ENCODE peak calls at places on chromosomes 6 and 20, in seven cellular contexts. M is CD4-positive, alpha-beta T cell; V is fibroblast of mammary gland; Q is breast epithelium; R is prostate gland; S is GM12865; D is WTC11. K is an unnamed sample.

GRCh38 chr6:151009576-151009975 is 144.1 kb downstream of the MTHFD1L start:
- DNase-seq in S (no peak), M (no peak), Q (no peak), D (peak; percentile 27), R (no peak), V (no peak), K (no peak)

GRCh38 chr6:13641315-13641714 is 26.2 kb downstream of the NOL7 start:
- DNase-seq in R (no peak), S (no peak), M (no peak), V (peak; percentile 5), D (no peak), Q (no peak), K (no peak)

GRCh38 chr6:108782231-108783041 is 65.8 kb upstream of the ARMC2 start:
- DNase-seq in D (peak; percentile 87), R (peak; percentile 90), S (peak; percentile 78), Q (peak; percentile 84), M (peak; percentile 71), V (peak; percentile 87), K (peak; percentile 92)

GRCh38 chr6:151112130-151112529 is 127.6 kb upstream of the AKAP12 start:
- DNase-seq in M (no peak), V (no peak), Q (no peak), D (no peak), S (no peak), R (no peak), K (no peak)

GRCh38 chr20:36642136-36642535 is 3.9 kb downstream of the SLA2 start:
- DNase-seq in M (no peak), V (no peak), S (no peak), D (no peak), R (no peak), Q (no peak), K (no peak)

GRCh38 chr20:18466574-18466893 is 296 bp downstream of the DZANK1 start:
- DNase-seq in Q (no peak), V (no peak), R (no peak), D (no peak), S (no peak), M (no peak), K (no peak)

GRCh38 chr6:125104425-125104824 is 49.1 kb upstream of the TPD52L1 start:
- DNase-seq in V (peak; percentile 40), M (no peak), D (no peak), R (peak; percentile 12), S (no peak), Q (no peak), K (no peak)

GRCh38 chr6:101391772-101392560 is 1.5 kb upstream of the GRIK2 start:
- DNase-seq in M (no peak), R (no peak), V (peak; percentile 29), Q (no peak), D (peak; percentile 15), S (no peak), K (peak; percentile 26)

GRCh38 chr6:24766685-24767462 is 7.9 kb upstream of the GMNN start:
- DNase-seq in Q (no peak), M (no peak), D (no peak), S (peak; percentile 46), R (no peak), V (peak; percentile 56), K (peak; percentile 45)

GRCh38 chr6:117677553-117678131 is 2.4 kb downstream of the NUS1 start:
- DNase-seq in Q (no peak), M (no peak), V (peak; percentile 89), D (no peak), R (no peak), S (no peak), K (peak; percentile 50)

GRCh38 chr6:76774750-76775396 is 688.4 kb downstream of the HTR1B start:
- DNase-seq in D (no peak), S (no peak), V (no peak), M (no peak), Q (no peak), R (no peak), K (no peak)

GRCh38 chr6:16950825-16951495 is 150.9 kb upstream of the STMND1 start:
- DNase-seq in Q (no peak), S (no peak), R (no peak), V (no peak), M (no peak), D (no peak), K (no peak)

GRCh38 chr6:112912351-112913101 is 565.4 kb downstream of the RFPL4B start:
- DNase-seq in V (no peak), R (no peak), S (no peak), Q (no peak), D (no peak), M (no peak), K (no peak)

GRCh38 chr20:32993484-32994050 is 10.7 kb downstream of the SUN5 start:
- DNase-seq in V (no peak), D (no peak), M (no peak), R (no peak), Q (no peak), S (no peak), K (no peak)

GRCh38 chr6:46233131-46233530 is 62.4 kb upstream of the ENPP5 start:
- DNase-seq in M (no peak), S (no peak), R (no peak), Q (no peak), V (no peak), D (no peak), K (no peak)

GRCh38 chr20:15763344-15763743 is 809.9 kb downstream of the KIF16B start:
- DNase-seq in S (no peak), R (no peak), M (no peak), V (no peak), Q (no peak), D (no peak), K (no peak)

GRCh38 chr6:122833229-122833556 is 44.1 kb downstream of the SMPDL3A start:
- DNase-seq in M (no peak), S (no peak), V (no peak), R (no peak), Q (no peak), D (no peak), K (no peak)

GRCh38 chr6:124968401-124968800 is 6.2 kb downstream of the RNF217 start:
- DNase-seq in M (no peak), R (no peak), V (no peak), D (no peak), S (no peak), Q (no peak), K (no peak)

GRCh38 chr20:4160761-4161305 is 145.5 kb upstream of the RNF24 start:
- DNase-seq in R (no peak), S (no peak), Q (no peak), M (no peak), V (peak; percentile 37), D (peak; percentile 30), K (peak; percentile 77)

GRCh38 chr20:48607544-48607865 is 220.3 kb downstream of the PREX1 start:
- DNase-seq in S (no peak), M (no peak), Q (no peak), V (no peak), R (no peak), D (no peak), K (no peak)

GRCh38 chr6:26022166-26022510 is 59.5 kb downstream of the TRIM38 start:
- DNase-seq in R (peak; percentile 50), D (no peak), Q (peak; percentile 63), V (peak; percentile 86), M (no peak), S (peak; percentile 89), K (peak; percentile 73)

GRCh38 chr6:144262470-144263369 is 22.4 kb upstream of the UTRN start:
- DNase-seq in D (peak; percentile 40), S (no peak), M (no peak), Q (no peak), V (no peak), R (no peak), K (peak; percentile 23)

GRCh38 chr20:51386586-51386985 is 155.9 kb downstream of the NFATC2 start:
- DNase-seq in R (no peak), D (no peak), S (no peak), M (no peak), V (no peak), Q (no peak), K (no peak)

GRCh38 chr20:20465259-20465658 is 97.4 kb downstream of the INSM1 start:
- DNase-seq in D (peak; percentile 42), M (no peak), S (no peak), Q (no peak), V (peak; percentile 28), R (no peak), K (no peak)
- TF ChIP-seq CTCF in D (peak; percentile 37), M (no peak), S (peak; percentile 5), Q (no peak), V (peak; percentile 57), R (no peak), K (no peak)

DNA sequence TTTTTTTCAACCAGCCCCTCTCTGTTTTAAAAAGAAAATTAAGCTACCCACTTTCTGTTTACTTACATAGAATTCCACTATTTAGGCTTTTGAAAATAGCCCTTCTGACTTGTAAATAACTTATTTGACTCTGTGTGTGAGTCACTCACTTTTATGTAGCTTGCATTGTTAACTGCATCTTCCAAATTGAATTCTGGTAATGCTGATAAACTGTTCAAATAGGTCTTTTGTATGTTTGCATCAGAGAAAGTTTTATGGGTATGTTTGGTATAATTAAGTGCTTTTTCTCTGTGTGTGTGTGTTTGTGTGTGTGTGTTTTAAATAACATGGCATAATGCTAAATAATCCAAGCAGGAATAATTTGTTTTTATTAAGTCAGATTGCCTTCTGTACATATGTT is 360.1 kb downstream of the PLCB1 start:
- DNase-seq in S (no peak), R (no peak), M (no peak), V (no peak), D (no peak), Q (no peak), K (no peak)
- TF ChIP-seq CTCF in S (no peak), R (no peak), M (no peak), V (no peak), D (no peak), Q (no peak), K (no peak)

DNA sequence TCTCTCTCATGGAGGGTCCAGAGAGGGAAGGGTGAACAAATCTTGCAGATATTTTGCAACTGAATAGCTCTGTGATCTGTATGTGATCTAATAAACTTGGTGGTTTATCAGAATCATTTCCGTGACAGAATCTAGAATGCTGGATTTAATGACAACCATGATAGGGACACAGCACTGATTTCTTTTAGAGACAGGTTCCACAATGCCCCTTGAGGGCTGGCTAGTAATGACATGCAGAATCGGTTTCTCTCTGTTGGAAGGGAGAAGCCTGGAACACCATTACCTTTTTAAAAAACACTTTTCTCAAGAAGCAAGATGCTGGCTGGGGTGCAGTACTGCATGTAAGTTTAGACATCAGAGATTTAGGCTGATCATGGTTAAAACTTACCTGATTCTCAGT is 313.4 kb downstream of the CDH26 start:
- DNase-seq in M (no peak), D (peak; percentile 15), S (no peak), Q (no peak), R (no peak), V (no peak), K (no peak)
- TF ChIP-seq CTCF in M (no peak), D (no peak), S (no peak), Q (no peak), R (no peak), V (peak; percentile 42), K (peak; percentile 44)

GRCh38 chr20:25256226-25256859 is 8.5 kb downstream of the PYGB start:
- DNase-seq in R (no peak), V (no peak), D (no peak), S (no peak), M (no peak), Q (peak; percentile 23), K (peak; percentile 43)

GRCh38 chr20:25254571-25254970 is 6.7 kb downstream of the PYGB start:
- DNase-seq in V (no peak), R (no peak), D (no peak), S (no peak), M (no peak), Q (no peak), K (no peak)

GRCh38 chr20:25257130-25257529 is 9.2 kb downstream of the PYGB start:
- DNase-seq in M (no peak), Q (peak; percentile 11), R (no peak), S (no peak), V (no peak), D (no peak), K (no peak)

GRCh38 chr20:25253606-25254275 is 5.9 kb downstream of the PYGB start:
- DNase-seq in V (peak; percentile 42), R (no peak), S (no peak), Q (no peak), D (no peak), M (no peak), K (no peak)

GRCh38 chr20:25254986-25255680 is 7.2 kb downstream of the PYGB start:
- DNase-seq in D (no peak), Q (peak; percentile 82), S (no peak), V (no peak), R (peak; percentile 85), M (no peak), K (peak; percentile 68)
- TF ChIP-seq CTCF in D (no peak), Q (no peak), S (no peak), V (no peak), R (peak; percentile 27), M (no peak), K (peak; percentile 15)